ENCODE peak calls at places on chromosomes 16 and 17, in ten cellular contexts. G, S, Z, R, T, D, J, K, V and Q are unnamed samples.

GRCh38 chr16:71426069-71426879 is 15.6 kb downstream of the TLE7 start:
- DNase-seq in G (peak; percentile 99), S (no peak), Z (peak; percentile 90), R (peak; percentile 94), T (peak; percentile 65), D (peak; percentile 23), J (peak; percentile 53), K (peak; percentile 76), V (peak; percentile 80), Q (peak; percentile 94)

GRCh38 chr16:71365021-71365420 is 6.5 kb downstream of the CALB2 start:
- DNase-seq in G (no peak), S (no peak), Z (no peak), R (no peak), T (no peak), D (no peak), J (no peak), K (no peak), V (no peak), Q (no peak)

GRCh38 chr16:10770907-10771306 is 27.3 kb downstream of the NUBP1 start:
- DNase-seq in G (no peak), S (no peak), Z (no peak), R (no peak), T (no peak), D (no peak), J (no peak), K (peak; percentile 19), V (no peak), Q (no peak)

GRCh38 chr17:18219016-18219415 is 6.4 kb upstream of the LLGL1 start:
- DNase-seq in G (no peak), S (no peak), Z (no peak), R (no peak), T (no peak), D (no peak), J (no peak), K (peak; percentile 38), V (no peak), Q (peak; percentile 35)

GRCh38 chr16:69904495-69905170 is 46.5 kb upstream of the CLEC18A start:
- DNase-seq in G (no peak), S (no peak), Z (no peak), R (no peak), T (no peak), D (peak; percentile 41), J (no peak), K (no peak), V (no peak), Q (no peak)

GRCh38 chr17:40340880-40341807 is 23.4 kb downstream of the GJD3 start:
- DNase-seq in G (peak; percentile 52), S (peak; percentile 67), Z (no peak), R (no peak), T (peak; percentile 60), D (peak; percentile 94), J (peak; percentile 89), K (peak; percentile 91), V (peak; percentile 81), Q (peak; percentile 84)

GRCh38 chr17:62688398-62689140 is 61.1 kb downstream of the MRC2 start:
- DNase-seq in G (no peak), S (no peak), Z (no peak), R (no peak), T (no peak), D (no peak), J (no peak), K (no peak), V (no peak), Q (no peak)

GRCh38 chr17:77459018-77459755 is 318.4 kb downstream of the SEC14L1 start:
- DNase-seq in G (no peak), S (no peak), Z (no peak), R (no peak), T (no peak), D (no peak), J (no peak), K (no peak), V (no peak), Q (no peak)

GRCh38 chr17:65418622-65419021 is 142.8 kb downstream of the AXIN2 start:
- DNase-seq in G (no peak), S (no peak), Z (no peak), R (no peak), T (no peak), D (peak; percentile 22), J (no peak), K (no peak), V (no peak), Q (no peak)

DNA sequence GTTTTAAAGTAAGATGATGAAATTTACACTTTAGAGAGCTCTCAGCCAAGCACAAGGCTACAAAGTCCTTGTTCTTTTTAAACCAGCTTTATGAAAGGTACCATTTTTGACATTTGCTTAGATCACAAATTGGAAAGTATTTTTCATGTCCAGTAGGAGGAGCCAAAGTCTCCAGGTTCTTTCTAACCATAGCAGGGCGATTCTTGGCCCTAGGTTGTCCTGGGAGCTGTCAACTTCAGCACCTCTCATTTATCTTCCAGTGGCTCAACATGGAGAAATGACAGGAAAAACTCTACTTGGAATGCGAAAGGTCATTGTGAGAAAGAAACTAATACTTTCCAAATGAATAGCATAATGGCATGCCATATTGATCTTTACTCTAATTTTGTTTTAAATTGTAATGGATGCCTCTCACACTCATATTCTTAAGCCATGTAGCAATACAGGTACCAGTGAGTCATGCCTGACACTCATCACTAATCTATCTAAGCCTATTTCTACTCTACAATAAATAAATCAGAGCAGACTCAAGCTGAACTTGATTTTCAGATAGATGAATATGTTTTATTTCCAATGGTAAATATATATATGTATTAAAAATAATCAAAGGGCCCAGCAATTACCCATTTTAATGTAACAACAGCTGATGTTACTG is 919.1 kb upstream of the EEF2KMT start:
- DNase-seq in G (peak; percentile 14), S (no peak), Z (no peak), R (no peak), T (no peak), D (no peak), J (no peak), K (peak; percentile 13), V (no peak), Q (peak; percentile 37)
- TF ChIP-seq CTCF in G (no peak), S (no peak), Z (no peak), R (peak; percentile 69), T (peak; percentile 75), D (peak; percentile 33), J (no peak), K (peak; percentile 18), V (peak; percentile 74), Q (peak; percentile 47)

GRCh38 chr17:30906101-30906911 is at the start of gene TEFM:
- DNase-seq in G (peak; percentile 91), S (peak; percentile 64), Z (peak; percentile 48), R (peak; percentile 62), T (peak; percentile 93), D (peak; percentile 91), J (peak; percentile 80), K (peak; percentile 89), V (peak; percentile 88), Q (peak; percentile 90)
- TF ChIP-seq CTCF in G (no peak), S (no peak), Z (no peak), R (no peak), T (peak; percentile 28), D (no peak), J (no peak), K (no peak), V (no peak), Q (no peak)

DNA sequence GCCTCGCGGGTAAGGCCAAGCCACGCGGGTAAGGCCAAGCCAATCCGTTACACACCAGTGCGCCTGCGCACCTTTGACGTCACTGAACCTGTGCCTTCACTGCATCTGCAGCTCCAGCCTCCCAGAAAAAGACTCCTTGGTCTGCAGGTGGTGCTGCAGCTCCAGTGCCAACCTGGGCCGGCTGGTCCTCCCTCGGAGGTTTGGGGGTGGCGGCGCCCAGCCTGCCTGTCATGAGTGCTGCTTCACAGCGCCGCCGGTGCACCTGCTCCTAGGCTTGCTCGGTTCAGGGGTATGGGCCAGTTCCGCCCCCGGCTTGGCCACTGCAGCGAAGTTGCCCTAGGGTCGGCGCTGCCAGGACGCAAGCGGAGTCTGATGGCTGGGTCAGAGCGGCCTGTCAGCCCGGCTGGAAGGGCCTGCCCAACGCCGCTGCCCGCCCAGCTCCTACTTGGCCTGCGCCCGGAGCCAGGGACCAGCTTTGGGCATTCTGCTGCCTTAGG is 146.6 kb downstream of the USP22 start:
- DNase-seq in G (peak; percentile 66), S (no peak), Z (no peak), R (no peak), T (no peak), D (peak; percentile 13), J (peak; percentile 64), K (peak; percentile 62), V (no peak), Q (peak; percentile 12)
- TF ChIP-seq CTCF in G (peak; percentile 4), S (no peak), Z (peak; percentile 7), R (peak; percentile 20), T (no peak), D (no peak), J (peak; percentile 27), K (peak; percentile 15), V (no peak), Q (peak; percentile 37)

DNA sequence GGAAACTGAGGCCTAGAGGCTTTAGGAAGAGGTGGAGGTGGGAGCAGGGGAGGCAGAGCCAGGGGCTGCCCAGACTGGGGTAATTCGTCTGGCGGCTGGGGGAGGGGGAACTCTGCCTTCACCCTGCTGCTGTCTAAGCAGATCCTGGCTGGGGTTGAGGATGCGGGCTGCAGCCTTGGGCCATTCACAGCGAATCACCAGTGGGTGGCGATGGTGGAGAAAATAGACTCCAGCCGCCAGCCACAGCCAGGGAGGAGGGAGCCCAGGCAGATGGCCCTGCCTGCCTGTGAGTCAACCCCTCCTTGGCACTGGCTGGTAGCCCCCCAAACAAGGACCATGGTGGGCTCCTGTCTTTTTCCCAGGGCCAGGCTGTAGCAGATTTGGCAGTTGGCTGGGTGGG is 41.7 kb upstream of the CDH5 start:
- DNase-seq in G (no peak), S (no peak), Z (no peak), R (peak; percentile 21), T (peak; percentile 26), D (no peak), J (no peak), K (no peak), V (no peak), Q (peak; percentile 28)
- TF ChIP-seq CTCF in G (no peak), S (no peak), Z (peak; percentile 18), R (peak; percentile 58), T (peak; percentile 28), D (no peak), J (no peak), K (no peak), V (peak; percentile 40), Q (peak; percentile 64)

GRCh38 chr17:2092253-2092652 is 37.4 kb downstream of the HIC1 start:
- DNase-seq in G (no peak), S (no peak), Z (no peak), R (no peak), T (no peak), D (no peak), J (peak; percentile 29), K (no peak), V (no peak), Q (no peak)
- TF ChIP-seq CTCF in G (no peak), S (no peak), Z (no peak), R (peak; percentile 14), T (no peak), D (no peak), J (no peak), K (no peak), V (no peak), Q (no peak)

DNA sequence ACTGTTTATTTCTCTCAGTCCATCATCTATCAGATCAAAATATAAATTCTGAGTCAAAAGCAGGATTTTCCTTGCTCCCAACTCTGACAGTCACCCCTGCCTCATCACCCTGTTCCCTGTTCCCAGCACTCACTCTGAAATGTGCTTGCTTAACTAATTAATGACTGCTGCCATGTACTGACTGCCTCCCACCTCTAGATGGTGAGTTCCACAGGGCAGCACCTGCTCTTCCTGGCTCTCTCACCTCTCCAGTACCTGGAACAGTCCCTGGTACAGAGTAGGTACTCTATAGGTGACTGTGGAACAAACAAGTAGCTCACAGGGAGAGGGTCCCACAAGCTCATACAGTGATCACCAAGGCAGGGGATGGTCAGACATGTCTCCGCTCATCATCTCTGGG is 114.3 kb upstream of the C16orf82 start:
- DNase-seq in G (no peak), S (no peak), Z (no peak), R (no peak), T (no peak), D (no peak), J (no peak), K (no peak), V (no peak), Q (no peak)
- TF ChIP-seq CTCF in G (no peak), S (no peak), Z (no peak), R (peak; percentile 44), T (no peak), D (no peak), J (no peak), K (no peak), V (peak; percentile 19), Q (no peak)